ENCODE peak calls at places on chromosomes 11 and 22, in four cellular contexts. F is breast epithelium, U is fibroblast of mammary gland, O is globus pallidus. B is an unnamed sample.
A peak's percentile ranks its signal among the peaks of the same experiment; 100 is the strongest.

GRCh38 chr11:58227956-58228615 is 632 bp downstream of the OR10Q1 start:
- DNase-seq in F (no peak), U (no peak), O (no peak), B (no peak)

GRCh38 chr11:22690245-22690644 is 23.8 kb downstream of the GAS2 start:
- DNase-seq in F (no peak), U (no peak), O (no peak), B (no peak)

GRCh38 chr22:27795053-27795452 is 6.5 kb downstream of the MN1 start:
- DNase-seq in F (no peak), U (no peak), O (peak; percentile 60), B (no peak)

GRCh38 chr11:57275582-57275981 is 38.5 kb upstream of the APLNR start:
- DNase-seq in F (no peak), U (no peak), O (no peak), B (no peak)

GRCh38 chr22:30204742-30205111 is 41.8 kb downstream of the LIF start:
- DNase-seq in F (no peak), U (peak; percentile 88), O (peak; percentile 47), B (no peak)

GRCh38 chr11:57496109-57496820 is 19.2 kb downstream of the SLC43A1 start:
- DNase-seq in F (no peak), U (no peak), O (no peak), B (no peak)

GRCh38 chr22:45351956-45352355 is 42.2 kb downstream of the FAM118A start:
- DNase-seq in F (no peak), U (no peak), O (no peak), B (no peak)

GRCh38 chr22:48695251-48695650 is 1132.4 kb downstream of the BRD1 start:
- DNase-seq in F (no peak), U (no peak), O (no peak), B (no peak)

GRCh38 chr11:134730596-134731538 is 318.8 kb upstream of the B3GAT1 start:
- DNase-seq in F (no peak), U (no peak), O (no peak), B (no peak)

GRCh38 chr11:129950319-129951034 is 52.2 kb downstream of the PRDM10 start:
- DNase-seq in F (no peak), U (peak; percentile 42), O (peak; percentile 57), B (peak; percentile 70)

GRCh38 chr11:47057374-47057773 is 119.3 kb downstream of the ARFGAP2 start:
- DNase-seq in F (no peak), U (no peak), O (no peak), B (no peak)

GRCh38 chr11:57574061-57574460 is 6.6 kb upstream of the UBE2L6 start:
- DNase-seq in F (no peak), U (no peak), O (no peak), B (no peak)

GRCh38 chr11:126391286-126391954 is 35.9 kb downstream of the ST3GAL4 start:
- DNase-seq in F (peak; percentile 40), U (no peak), O (no peak), B (no peak)

GRCh38 chr11:95641506-95641905 is 148.1 kb downstream of the FAM76B start:
- DNase-seq in F (no peak), U (peak; percentile 24), O (no peak), B (peak; percentile 83)

GRCh38 chr11:20131744-20132666 is 28.3 kb downstream of the DBX1 start:
- DNase-seq in F (peak; percentile 67), U (peak; percentile 61), O (peak; percentile 53), B (no peak)

GRCh38 chr11:113262594-113262993 is 51.8 kb upstream of the TTC12 start:
- DNase-seq in F (no peak), U (no peak), O (no peak), B (no peak)

GRCh38 chr11:61613711-61614254 is 32.9 kb upstream of the SYT7 start:
- DNase-seq in F (no peak), U (no peak), O (no peak), B (no peak)

GRCh38 chr11:128550967-128551522 is 36.3 kb downstream of the ETS1 start:
- DNase-seq in F (no peak), U (no peak), O (no peak), B (no peak)

GRCh38 chr22:19876941-19877625 is 22.4 kb upstream of the GNB1L start:
- DNase-seq in F (peak; percentile 36), U (no peak), O (no peak), B (peak; percentile 59)

GRCh38 chr11:4103269-4103668 is 8.7 kb downstream of the RRM1 start:
- DNase-seq in F (no peak), U (no peak), O (no peak), B (no peak)

GRCh38 chr22:24417200-24417599 is 10.2 kb upstream of the ADORA2A start:
- DNase-seq in F (no peak), U (no peak), O (no peak), B (peak; percentile 61)

GRCh38 chr22:41683616-41684015 is 5.1 kb downstream of the SNU13 start:
- DNase-seq in F (no peak), U (no peak), O (no peak), B (no peak)

GRCh38 chr11:112852141-112852853 is 108.9 kb upstream of the NCAM1 start:
- DNase-seq in F (no peak), U (peak; percentile 56), O (no peak), B (no peak)